ENCODE peak calls at places on chromosome 9, in nine cellular contexts. E is WERI-Rb-1; R is CD8-positive, alpha-beta T cell; K is H9; Q is right lobe of liver; J is fibroblast of mammary gland; S is nephron progenitor cell; T is IMR-90; O is fibroblast of lung. U is an unnamed sample.

GRCh38 chr9:87086536-87086935 is 139.2 kb upstream of the GAS1 start:
- DNase-seq in E (no peak), R (no peak), K (no peak), Q (no peak), J (no peak), S (no peak), T (no peak), O (no peak), U (no peak)

GRCh38 chr9:88534456-88535225 is at the start of gene NXNL2:
- DNase-seq in E (peak), R (peak), K (peak), Q (peak), J (peak), S (peak), T (peak), O (peak), U (peak)

GRCh38 chr9:115275753-115276152 is 157.8 kb upstream of the TNC start:
- DNase-seq in E (no peak), R (no peak), K (no peak), Q (no peak), J (no peak), S (no peak), T (no peak), O (no peak), U (no peak)

GRCh38 chr9:7534211-7534935 is 265.2 kb downstream of the DMAC1 start:
- DNase-seq in E (no peak), R (no peak), K (no peak), Q (no peak), J (no peak), S (no peak), T (no peak), O (no peak), U (no peak)

GRCh38 chr9:14530301-14530700 is 162.9 kb downstream of the ZDHHC21 start:
- DNase-seq in E (no peak), R (no peak), K (no peak), Q (no peak), J (no peak), S (no peak), T (no peak), O (no peak), U (no peak)

GRCh38 chr9:121437891-121438290 is 61.8 kb downstream of the GGTA1 start:
- DNase-seq in E (no peak), R (no peak), K (no peak), Q (no peak), J (no peak), S (no peak), T (no peak), O (no peak), U (no peak)

GRCh38 chr9:14211564-14211963 is 102.4 kb downstream of the NFIB start:
- DNase-seq in E (no peak), R (no peak), K (no peak), Q (no peak), J (no peak), S (no peak), T (no peak), O (no peak), U (no peak)

GRCh38 chr9:81431662-81432061 is 257.7 kb downstream of the TLE1 start:
- DNase-seq in E (no peak), R (no peak), K (no peak), Q (no peak), J (peak), S (no peak), T (peak), O (peak), U (no peak)

GRCh38 chr9:121322037-121322736 is 47.9 kb downstream of the STOM start:
- DNase-seq in E (no peak), R (no peak), K (no peak), Q (no peak), J (peak), S (no peak), T (peak), O (peak), U (no peak)

GRCh38 chr9:131271506-131271931 is 4.8 kb downstream of the FAM78A start:
- DNase-seq in E (no peak), R (no peak), K (no peak), Q (peak), J (no peak), S (no peak), T (no peak), O (no peak), U (no peak)

GRCh38 chr9:82524407-82524806 is 535.8 kb downstream of the SPATA31D1 start:
- DNase-seq in E (no peak), R (no peak), K (no peak), Q (no peak), J (no peak), S (no peak), T (no peak), O (no peak), U (no peak)

GRCh38 chr9:116262421-116262820 is 108.8 kb downstream of the PAPPA start:
- DNase-seq in E (peak), R (no peak), K (no peak), Q (no peak), J (peak), S (peak), T (no peak), O (no peak), U (no peak)

GRCh38 chr9:78213696-78214095 is 22.2 kb upstream of the CEP78 start:
- DNase-seq in E (no peak), R (no peak), K (no peak), Q (no peak), J (peak), S (no peak), T (no peak), O (peak), U (no peak)

GRCh38 chr9:112112941-112113399 is 62.1 kb downstream of the SUSD1 start:
- DNase-seq in E (peak), R (no peak), K (peak), Q (no peak), J (no peak), S (no peak), T (no peak), O (no peak), U (no peak)

GRCh38 chr9:129933709-129934586 is 98.7 kb downstream of the USP20 start:
- DNase-seq in E (no peak), R (no peak), K (no peak), Q (no peak), J (peak), S (no peak), T (peak), O (peak), U (no peak)

GRCh38 chr9:129254566-129255287 is 76.7 kb upstream of the IER5L start:
- DNase-seq in E (no peak), R (no peak), K (no peak), Q (peak), J (no peak), S (no peak), T (no peak), O (no peak), U (no peak)

GRCh38 chr9:35000535-35001284 is 11.2 kb downstream of the DNAJB5 start:
- DNase-seq in E (no peak), R (no peak), K (peak), Q (no peak), J (peak), S (no peak), T (peak), O (peak), U (no peak)

GRCh38 chr9:1871486-1872181 is 143.5 kb upstream of the SMARCA2 start:
- DNase-seq in E (no peak), R (no peak), K (peak), Q (no peak), J (no peak), S (no peak), T (no peak), O (no peak), U (no peak)

GRCh38 chr9:87656485-87656884 is 69.4 kb upstream of the CTSL start:
- DNase-seq in E (no peak), R (no peak), K (peak), Q (no peak), J (peak), S (no peak), T (peak), O (peak), U (no peak)

GRCh38 chr9:107363511-107364182 is 80.6 kb downstream of the RAD23B start:
- DNase-seq in E (peak), R (no peak), K (peak), Q (no peak), J (no peak), S (no peak), T (no peak), O (no peak), U (peak)

GRCh38 chr9:26077860-26078259 is 399.6 kb upstream of the TUSC1 start:
- DNase-seq in E (peak), R (no peak), K (no peak), Q (no peak), J (no peak), S (no peak), T (no peak), O (no peak), U (peak)

GRCh38 chr9:70044450-70045307 is 1.0 kb downstream of the MAMDC2 start:
- DNase-seq in E (no peak), R (no peak), K (peak), Q (no peak), J (peak), S (peak), T (peak), O (peak), U (no peak)

GRCh38 chr9:75230469-75230868 is 142.2 kb downstream of the OSTF1 start:
- DNase-seq in E (no peak), R (no peak), K (no peak), Q (no peak), J (no peak), S (no peak), T (no peak), O (no peak), U (no peak)

GRCh38 chr9:135736265-135736978 is 34.4 kb downstream of the KCNT1 start:
- DNase-seq in E (peak), R (no peak), K (no peak), Q (no peak), J (no peak), S (peak), T (no peak), O (no peak), U (no peak)

GRCh38 chr9:112193562-112194288 is 18.6 kb upstream of the SUSD1 start:
- DNase-seq in E (no peak), R (no peak), K (no peak), Q (no peak), J (no peak), S (no peak), T (no peak), O (no peak), U (no peak)

GRCh38 chr9:95363051-95363841 is 45.7 kb upstream of the FANCC start:
- DNase-seq in E (no peak), R (no peak), K (no peak), Q (no peak), J (no peak), S (no peak), T (peak), O (peak), U (no peak)

GRCh38 chr9:70563437-70564204 is 149.2 kb upstream of the KLF9 start:
- DNase-seq in E (no peak), R (no peak), K (no peak), Q (no peak), J (peak), S (no peak), T (peak), O (peak), U (no peak)

GRCh38 chr9:117622347-117622746 is 81.9 kb upstream of the TLR4 start:
- DNase-seq in E (no peak), R (no peak), K (no peak), Q (no peak), J (no peak), S (no peak), T (no peak), O (no peak), U (no peak)

GRCh38 chr9:136225748-136226679 is 19.6 kb downstream of the QSOX2 start:
- DNase-seq in E (peak), R (peak), K (peak), Q (peak), J (peak), S (peak), T (peak), O (peak), U (peak)

GRCh38 chr9:7237473-7238243 is 479.9 kb downstream of the KDM4C start:
- DNase-seq in E (no peak), R (no peak), K (no peak), Q (no peak), J (peak), S (no peak), T (peak), O (peak), U (no peak)

GRCh38 chr9:133437753-133438531 is 15.8 kb downstream of the ADAMTS13 start:
- DNase-seq in E (peak), R (no peak), K (peak), Q (no peak), J (no peak), S (no peak), T (no peak), O (no peak), U (no peak)
- TF ChIP-seq CTCF in E (peak), R (no peak), K (peak), Q (no peak), J (peak), S (no peak), T (peak), O (no peak), U (no peak)

DNA sequence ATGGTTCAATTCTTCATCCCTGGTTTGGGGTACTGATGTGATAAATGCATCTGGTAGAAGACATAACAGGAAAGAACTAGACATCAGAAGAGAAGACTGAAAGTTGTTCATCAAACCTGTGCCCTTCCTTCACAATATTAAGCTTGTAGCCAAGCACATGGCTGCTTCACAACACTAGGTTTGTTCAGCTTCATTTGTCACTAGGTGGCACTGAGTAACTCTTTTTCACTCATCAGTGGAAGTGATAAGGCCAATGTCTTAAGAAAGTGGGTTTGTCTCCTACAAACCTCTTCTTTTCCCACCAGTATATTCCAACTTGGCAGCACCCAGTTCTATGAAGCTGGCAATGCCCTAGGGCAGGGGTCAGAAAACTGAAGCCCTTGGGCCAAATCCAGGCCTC is 26.9 kb downstream of the ZNF484 start:
- DNase-seq in E (no peak), R (no peak), K (no peak), Q (no peak), J (no peak), S (no peak), T (no peak), O (no peak), U (no peak)
- TF ChIP-seq CTCF in E (peak), R (no peak), K (peak), Q (no peak), J (no peak), S (no peak), T (no peak), O (no peak), U (no peak)

DNA sequence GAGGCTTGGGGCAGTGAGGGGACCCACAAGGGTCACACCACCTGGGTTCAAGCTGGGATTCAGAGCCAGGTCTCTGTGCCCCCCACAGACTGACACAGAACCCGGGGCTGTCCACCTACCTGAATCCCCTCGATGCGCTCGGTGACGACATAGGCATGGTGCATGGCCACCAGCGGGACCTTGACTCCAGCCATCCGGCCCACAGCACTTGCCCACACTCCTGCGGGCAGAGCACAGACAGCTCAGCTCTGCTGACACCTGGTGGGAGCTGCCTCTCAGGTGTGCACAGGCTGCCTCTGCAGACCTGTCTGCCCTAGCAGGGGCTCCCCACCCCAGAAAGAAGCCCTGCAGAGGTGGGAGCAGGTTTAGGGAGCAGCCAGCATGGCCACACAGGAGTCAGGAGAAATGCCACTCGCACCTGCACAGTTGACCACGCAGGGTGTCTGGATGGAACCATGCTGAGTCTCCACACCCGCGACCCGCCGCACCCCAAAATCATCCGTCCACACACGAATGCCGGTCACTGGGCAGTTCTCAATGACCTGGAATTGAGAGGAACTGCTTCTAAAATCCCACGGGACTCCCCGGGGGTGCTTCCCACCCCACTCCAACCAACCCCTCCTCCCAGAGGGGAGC is 8.4 kb downstream of the SARDH start:
- DNase-seq in E (no peak), R (no peak), K (peak), Q (peak), J (no peak), S (no peak), T (no peak), O (no peak), U (no peak)
- TF ChIP-seq CTCF in E (peak), R (no peak), K (peak), Q (no peak), J (no peak), S (no peak), T (no peak), O (no peak), U (no peak)

DNA sequence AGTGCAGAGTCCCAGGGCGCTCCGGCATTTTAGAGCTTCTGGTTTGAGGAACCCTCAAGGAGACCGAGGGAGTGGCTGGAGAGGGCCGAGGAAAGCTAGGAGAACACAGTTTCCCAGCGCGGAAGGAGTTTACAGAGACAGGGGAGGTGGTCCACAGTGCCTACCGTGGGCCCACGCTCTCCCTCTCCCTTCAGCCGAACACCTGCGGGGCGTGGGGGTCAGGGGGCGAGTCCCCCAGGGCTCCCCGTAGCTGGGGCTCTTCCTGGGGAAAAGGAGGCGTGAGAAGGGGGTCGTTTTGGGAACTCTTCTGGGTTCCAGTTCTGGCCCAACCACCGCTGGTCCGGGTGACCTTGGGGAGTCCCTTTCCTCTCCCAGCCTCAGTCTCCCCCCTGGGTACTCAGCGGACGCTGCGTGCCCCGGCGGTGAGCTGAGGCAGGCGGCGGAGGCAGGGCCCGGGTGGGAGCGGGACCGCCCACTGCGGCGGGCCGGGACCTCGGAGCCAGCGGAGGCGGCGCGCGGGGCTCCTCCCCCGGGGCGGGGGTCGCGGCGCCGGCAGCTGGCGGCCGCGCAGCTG is 368 bp upstream of the FRMPD1 start:
- DNase-seq in E (no peak), R (no peak), K (no peak), Q (no peak), J (no peak), S (peak), T (no peak), O (no peak), U (peak)
- TF ChIP-seq CTCF in E (no peak), R (no peak), K (no peak), Q (no peak), J (no peak), S (no peak), T (no peak), O (no peak), U (no peak)

DNA sequence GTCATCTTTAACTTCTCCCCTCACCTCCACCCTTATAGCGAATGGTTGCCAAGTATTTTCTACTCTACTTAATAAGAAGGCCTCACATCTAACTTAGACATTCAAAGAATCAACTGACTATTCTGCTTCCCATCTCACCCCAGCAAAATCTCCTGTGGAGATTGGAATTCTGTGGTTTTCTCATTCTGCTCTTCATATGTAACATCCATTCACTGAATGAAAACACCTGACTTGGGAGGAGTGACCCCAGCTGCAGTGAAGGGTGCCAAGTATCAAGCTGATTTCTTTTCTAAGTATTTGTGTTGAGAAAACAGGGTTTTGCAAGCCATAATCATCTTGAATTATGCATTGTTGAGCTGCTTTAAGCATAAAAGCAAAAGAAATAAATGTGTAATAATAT is 42.5 kb upstream of the TAF1L start:
- DNase-seq in E (no peak), R (no peak), K (no peak), Q (no peak), J (no peak), S (no peak), T (no peak), O (peak), U (no peak)
- TF ChIP-seq CTCF in E (no peak), R (no peak), K (no peak), Q (no peak), J (no peak), S (no peak), T (no peak), O (no peak), U (no peak)

GRCh38 chr9:89879711-89880110 is 274.9 kb downstream of the GADD45G start:
- DNase-seq in E (no peak), R (no peak), K (peak), Q (no peak), J (no peak), S (no peak), T (no peak), O (no peak), U (peak)

GRCh38 chr9:89879276-89879675 is 274.5 kb downstream of the GADD45G start:
- DNase-seq in E (no peak), R (no peak), K (no peak), Q (no peak), J (no peak), S (no peak), T (no peak), O (no peak), U (peak)

GRCh38 chr9:89881431-89881830 is 276.6 kb downstream of the GADD45G start:
- DNase-seq in E (no peak), R (no peak), K (peak), Q (no peak), J (no peak), S (no peak), T (no peak), O (no peak), U (no peak)

GRCh38 chr9:89880161-89880560 is 275.3 kb downstream of the GADD45G start:
- DNase-seq in E (no peak), R (no peak), K (peak), Q (no peak), J (no peak), S (no peak), T (no peak), O (no peak), U (peak)

GRCh38 chr9:89880721-89881120 is 275.9 kb downstream of the GADD45G start:
- DNase-seq in E (no peak), R (no peak), K (no peak), Q (no peak), J (no peak), S (no peak), T (no peak), O (no peak), U (peak)
- TF ChIP-seq CTCF in E (no peak), R (no peak), K (no peak), Q (no peak), J (no peak), S (no peak), T (no peak), O (no peak), U (no peak)